ENCODE peak calls at places on chromosomes 13 and 19, in eight cellular contexts. U is GM12864, Q is B cell, W is RWPE1, R is brain microvascular endothelial cell, H is body of pancreas, S is fibroblast of lung, Y is dorsolateral prefrontal cortex. B is an unnamed sample.

GRCh38 chr13:110593430-110594130 is 21.8 kb upstream of the NAXD start:
- DNase-seq in H (peak), R (peak), U (peak), S (peak), Y (no peak), W (peak), Q (no peak), B (peak)

GRCh38 chr13:111145506-111145905 is 30.4 kb downstream of the ARHGEF7 start:
- DNase-seq in Q (no peak), Y (no peak), H (no peak), U (no peak), S (no peak), W (no peak), R (no peak), B (no peak)

GRCh38 chr19:33683881-33684549 is 62.3 kb downstream of the CHST8 start:
- DNase-seq in W (peak), U (no peak), R (peak), H (peak), Y (peak), S (peak), Q (no peak), B (no peak)

GRCh38 chr13:98147521-98147920 is 4.6 kb downstream of the FARP1 start:
- DNase-seq in S (no peak), H (no peak), U (no peak), R (no peak), W (no peak), Y (no peak), Q (no peak), B (no peak)

GRCh38 chr19:33905937-33906577 is 109.4 kb downstream of the KCTD15 start:
- DNase-seq in U (no peak), R (peak), W (peak), H (peak), S (no peak), Q (no peak), Y (no peak), B (no peak)

GRCh38 chr13:109389456-109389855 is 396.9 kb downstream of the IRS2 start:
- DNase-seq in U (no peak), R (no peak), Q (no peak), S (no peak), Y (no peak), W (no peak), H (no peak), B (no peak)

GRCh38 chr13:85896516-85897450 is 97.6 kb upstream of the SLITRK6 start:
- DNase-seq in S (no peak), W (peak), H (no peak), Q (no peak), R (no peak), U (no peak), Y (no peak), B (no peak)

GRCh38 chr13:28622286-28622685 is 36.6 kb upstream of the POMP start:
- DNase-seq in Q (no peak), W (no peak), U (no peak), R (no peak), H (peak), Y (no peak), S (no peak), B (no peak)

GRCh38 chr13:30551194-30551593 is 66.5 kb upstream of the USPL1 start:
- DNase-seq in W (peak), U (no peak), R (no peak), Q (peak), H (peak), S (peak), Y (no peak), B (peak)

GRCh38 chr13:51585234-51585672 is 991 bp downstream of the WDFY2 start:
- DNase-seq in U (no peak), W (no peak), Y (no peak), S (peak), H (no peak), Q (no peak), R (peak), B (no peak)

GRCh38 chr13:106156468-106156867 is 379.0 kb downstream of the EFNB2 start:
- DNase-seq in H (no peak), U (no peak), Q (no peak), R (peak), Y (no peak), W (peak), S (peak), B (no peak)

GRCh38 chr13:70043685-70044084 is 63.9 kb upstream of the ATXN8OS start:
- DNase-seq in Y (no peak), U (no peak), R (no peak), H (no peak), Q (no peak), W (no peak), S (no peak), B (peak)

GRCh38 chr13:57633141-57633949 is 1.8 kb downstream of the PCDH17 start:
- DNase-seq in H (peak), Y (no peak), U (no peak), S (peak), W (no peak), Q (no peak), R (no peak), B (no peak)

GRCh38 chr13:108268713-108269112 is 805 bp upstream of the TNFSF13B start:
- DNase-seq in Y (no peak), Q (no peak), R (no peak), S (no peak), H (no peak), W (no peak), U (no peak), B (no peak)

GRCh38 chr19:8334458-8335342 is 8.4 kb downstream of the KANK3 start:
- DNase-seq in H (peak), R (no peak), W (peak), Q (no peak), Y (no peak), S (peak), U (no peak), B (peak)

GRCh38 chr19:29497241-29497640 is 28.6 kb upstream of the VSTM2B start:
- DNase-seq in W (no peak), U (no peak), S (no peak), Q (no peak), H (no peak), R (no peak), Y (no peak), B (no peak)

GRCh38 chr13:80454245-80454644 is 113.3 kb upstream of the SPRY2 start:
- DNase-seq in W (no peak), Y (no peak), Q (peak), R (peak), U (no peak), S (peak), H (no peak), B (no peak)

GRCh38 chr13:80462037-80462436 is 121.1 kb upstream of the SPRY2 start:
- DNase-seq in Y (no peak), S (no peak), U (no peak), Q (no peak), H (no peak), W (no peak), R (no peak), B (no peak)

GRCh38 chr13:80463673-80464352 is 122.9 kb upstream of the SPRY2 start:
- DNase-seq in Y (no peak), U (no peak), W (no peak), S (peak), Q (no peak), R (no peak), H (no peak), B (no peak)

GRCh38 chr13:80462567-80462966 is 121.6 kb upstream of the SPRY2 start:
- DNase-seq in H (no peak), U (no peak), W (no peak), R (no peak), Q (no peak), Y (no peak), S (no peak), B (no peak)

GRCh38 chr13:80458546-80458945 is 117.6 kb upstream of the SPRY2 start:
- DNase-seq in Q (no peak), Y (no peak), H (no peak), S (no peak), U (no peak), W (no peak), R (peak), B (no peak)
- TF ChIP-seq CTCF in Q (no peak), Y (no peak), H (no peak), S (no peak), U (no peak), W (no peak), R (no peak), B (no peak)

GRCh38 chr19:50147462-50148423 is 15.3 kb downstream of the IZUMO2 start:
- DNase-seq in U (no peak), H (peak), S (peak), W (peak), Q (peak), Y (peak), R (peak), B (peak)
- TF ChIP-seq CTCF in U (peak), H (peak), S (peak), W (peak), Q (peak), Y (peak), R (peak), B (peak)

DNA sequence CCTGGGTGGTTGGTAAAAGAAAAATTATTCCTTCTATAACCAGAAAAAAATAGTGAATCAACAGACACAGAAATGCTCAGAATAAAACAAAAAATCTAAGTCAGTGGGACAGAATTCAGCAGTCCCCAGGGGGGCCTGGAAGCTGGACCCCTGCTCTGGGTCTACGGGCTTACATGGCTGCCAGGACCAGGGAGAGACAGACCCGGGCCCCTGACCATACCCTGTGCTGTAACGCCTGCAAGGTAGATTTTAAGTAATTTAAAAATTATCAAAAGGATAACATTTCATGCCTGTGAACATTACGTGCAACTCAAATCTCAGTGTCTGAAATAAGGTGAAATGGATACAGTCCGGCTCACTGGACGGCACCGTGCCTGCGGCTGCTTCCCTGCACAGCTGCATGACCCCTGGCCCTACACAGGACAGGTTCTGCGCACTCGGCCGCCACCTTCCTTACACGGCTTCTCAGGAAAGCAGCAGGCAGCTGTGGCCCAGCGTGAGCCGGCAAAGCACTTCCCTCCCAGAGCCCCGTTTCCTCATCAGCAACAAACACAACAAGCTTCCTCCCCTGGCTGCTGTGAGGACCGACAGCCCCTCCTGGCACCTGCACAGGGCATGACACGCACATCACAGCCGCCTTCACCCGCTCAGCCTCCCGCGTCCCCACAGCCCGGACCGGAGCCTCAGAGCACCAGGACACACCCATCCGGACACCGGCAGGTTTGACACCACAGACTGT is 22.2 kb downstream of the RASA3 start:
- DNase-seq in Q (peak), S (no peak), R (no peak), U (no peak), Y (no peak), H (no peak), W (no peak), B (peak)
- TF ChIP-seq CTCF in Q (peak), S (no peak), R (no peak), U (peak), Y (no peak), H (no peak), W (no peak), B (peak)

GRCh38 chr13:102596147-102597028 is at the start of gene TPP2:
- DNase-seq in U (peak), H (peak), S (peak), Y (peak), W (peak), R (peak), Q (peak), B (peak)

GRCh38 chr13:102589291-102589822 is 7.4 kb upstream of the TPP2 start:
- DNase-seq in S (no peak), R (no peak), Q (no peak), Y (no peak), U (no peak), W (no peak), H (no peak), B (no peak)

GRCh38 chr13:102587916-102588315 is 8.9 kb upstream of the TPP2 start:
- DNase-seq in Y (no peak), H (no peak), S (no peak), U (no peak), R (no peak), W (no peak), Q (no peak), B (no peak)

GRCh38 chr13:102597029-102598015 is 536 bp downstream of the TPP2 start:
- DNase-seq in H (peak), W (no peak), Y (peak), Q (no peak), S (peak), U (no peak), R (peak), B (peak)

DNA sequence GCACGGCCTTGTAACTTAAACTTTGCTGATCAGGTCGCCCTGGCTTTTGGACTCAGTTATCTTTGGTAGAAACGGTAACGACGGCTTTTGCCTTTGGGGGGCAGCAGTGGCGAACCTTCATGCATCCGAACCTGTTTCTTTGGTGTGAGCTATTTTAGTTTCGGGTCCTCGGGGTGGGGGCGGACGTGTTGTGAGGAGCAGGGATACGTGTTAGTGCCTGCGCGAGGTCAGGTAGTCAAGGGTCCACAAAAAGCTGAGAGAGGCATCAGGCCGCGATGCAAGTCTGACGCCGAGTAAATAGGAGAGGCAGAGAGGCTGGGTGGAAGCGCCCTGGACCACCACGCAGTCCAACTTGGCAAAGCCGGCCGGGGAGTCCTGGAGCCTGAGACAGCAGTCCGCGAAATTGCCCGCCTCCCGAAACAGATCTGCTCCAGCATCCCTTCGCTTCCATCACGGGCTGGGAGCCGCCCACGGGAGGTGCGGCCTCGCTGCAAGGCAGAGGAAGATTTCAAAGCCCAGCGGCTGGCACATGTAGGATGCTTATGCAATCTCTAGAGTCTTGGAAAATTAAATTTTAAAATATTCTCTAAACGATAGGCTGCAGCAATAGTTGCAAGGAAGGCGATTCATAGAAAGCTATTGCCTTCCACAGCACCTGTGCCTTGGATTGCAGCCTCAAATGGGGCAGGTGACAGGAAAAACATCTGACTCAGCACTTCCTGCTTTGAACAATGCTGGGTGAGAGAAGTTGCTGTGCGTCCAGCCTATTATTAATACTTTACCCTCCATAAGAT is 4.6 kb upstream of the TPP2 start:
- DNase-seq in S (peak), Y (peak), H (peak), U (peak), W (peak), R (peak), Q (peak), B (peak)
- TF ChIP-seq CTCF in S (peak), Y (peak), H (peak), U (peak), W (peak), R (peak), Q (peak), B (peak)

DNA sequence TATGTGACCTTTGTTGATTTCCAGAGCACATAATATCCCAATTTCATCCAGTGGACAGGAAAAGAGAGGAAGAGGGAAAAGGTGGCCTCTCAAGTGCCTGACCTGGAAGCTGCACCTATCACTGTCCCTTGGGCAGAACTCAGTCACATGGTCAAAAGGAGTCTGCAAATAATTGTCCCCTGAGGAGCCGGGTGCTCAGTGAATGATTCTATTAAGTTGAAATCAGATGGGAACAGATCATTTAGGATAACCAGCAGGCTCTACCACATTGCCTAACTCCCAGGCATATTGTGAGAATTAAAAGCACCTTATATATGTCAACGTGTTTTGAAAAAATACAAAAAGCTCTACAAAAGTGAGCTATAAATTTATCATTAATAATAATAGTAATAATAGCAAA is 6.8 kb downstream of the KL start:
- DNase-seq in Q (no peak), W (no peak), H (no peak), S (no peak), U (no peak), R (no peak), Y (no peak), B (no peak)
- TF ChIP-seq CTCF in Q (no peak), W (no peak), H (no peak), S (no peak), U (no peak), R (no peak), Y (no peak), B (no peak)

GRCh38 chr19:50025022-50025793 is at the start of gene VRK3:
- DNase-seq in H (peak), Q (peak), Y (peak), S (peak), R (peak), W (peak), U (peak), B (peak)
- TF ChIP-seq CTCF in H (no peak), Q (no peak), Y (no peak), S (peak), R (peak), W (no peak), U (no peak), B (peak)

GRCh38 chr13:102724923-102725322 is 30.1 kb upstream of the METTL21C start:
- DNase-seq in Q (no peak), R (peak), S (peak), U (no peak), Y (no peak), W (peak), H (no peak), B (no peak)
- TF ChIP-seq CTCF in Q (no peak), R (peak), S (peak), U (peak), Y (no peak), W (peak), H (peak), B (peak)

GRCh38 chr13:84574851-84575250 is 692.6 kb upstream of the SLITRK1 start:
- DNase-seq in R (peak), S (peak), H (no peak), U (no peak), W (peak), Q (no peak), Y (no peak), B (no peak)

GRCh38 chr13:84567848-84568247 is 685.6 kb upstream of the SLITRK1 start:
- DNase-seq in R (no peak), U (no peak), W (no peak), H (no peak), Q (no peak), Y (no peak), S (no peak), B (no peak)

GRCh38 chr13:84570831-84571230 is 688.6 kb upstream of the SLITRK1 start:
- DNase-seq in W (no peak), U (no peak), S (peak), Q (no peak), R (no peak), Y (no peak), H (no peak), B (no peak)

DNA sequence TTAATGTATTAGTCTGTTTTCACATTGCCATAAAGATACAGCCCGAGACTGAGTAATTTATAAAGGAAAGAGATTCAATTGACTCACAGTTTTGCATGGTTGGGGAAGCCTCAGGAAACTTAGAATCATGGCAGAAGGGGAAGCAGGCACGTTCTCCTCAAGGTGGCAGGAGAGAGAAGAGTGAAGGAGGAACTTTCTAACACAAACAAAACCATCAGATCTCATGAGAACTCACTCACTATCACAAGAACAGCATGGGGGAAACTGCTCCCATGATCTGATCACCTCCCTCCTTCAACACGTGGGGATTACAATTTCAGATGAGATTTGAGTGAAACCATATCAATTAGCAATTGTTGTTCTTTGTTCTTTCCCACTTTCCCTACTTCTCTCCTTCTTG is 689.0 kb upstream of the SLITRK1 start:
- DNase-seq in W (no peak), Q (no peak), S (no peak), H (no peak), R (no peak), U (no peak), Y (no peak), B (no peak)
- TF ChIP-seq CTCF in W (no peak), Q (no peak), S (no peak), H (no peak), R (peak), U (no peak), Y (no peak), B (no peak)

B was measured in GM10248.